ENCODE peak calls at places on chromosomes 12 and 14, in five cellular contexts. One of them, this sample, is unnamed.

GRCh38 chr14:59093889-59094288 is 94.6 kb upstream of the DAAM1 start:
- DNase-seq in NCI-H2081: no peak
- DNase-seq in astrocyte of the spinal cord: no peak
- DNase-seq in bronchial epithelial cell: no peak
- DNase-seq in WTC11: no peak
- DNase-seq in this sample: no peak

GRCh38 chr12:51926718-51927117 is 19.4 kb downstream of the ACVRL1 start:
- DNase-seq in WTC11: peak
- DNase-seq in bronchial epithelial cell: peak
- DNase-seq in NCI-H2081: no peak
- DNase-seq in astrocyte of the spinal cord: no peak
- DNase-seq in this sample: peak

GRCh38 chr12:27573972-27574371 is 50.0 kb downstream of the PPFIBP1 start:
- DNase-seq in NCI-H2081: no peak
- DNase-seq in astrocyte of the spinal cord: peak
- DNase-seq in bronchial epithelial cell: peak
- DNase-seq in WTC11: no peak
- DNase-seq in this sample: peak

GRCh38 chr14:61573321-61573720 is 122.0 kb upstream of the HIF1A start:
- DNase-seq in NCI-H2081: no peak
- DNase-seq in bronchial epithelial cell: no peak
- DNase-seq in WTC11: no peak
- DNase-seq in astrocyte of the spinal cord: no peak
- DNase-seq in this sample: no peak

GRCh38 chr12:57752668-57753000 is 524 bp upstream of the CDK4 start:
- DNase-seq in NCI-H2081: no peak
- DNase-seq in bronchial epithelial cell: no peak
- DNase-seq in WTC11: no peak
- DNase-seq in astrocyte of the spinal cord: no peak
- DNase-seq in this sample: no peak

GRCh38 chr12:30806989-30807694 is 52.4 kb upstream of the CAPRIN2 start:
- DNase-seq in astrocyte of the spinal cord: peak
- DNase-seq in WTC11: peak
- DNase-seq in bronchial epithelial cell: peak
- DNase-seq in NCI-H2081: peak
- DNase-seq in this sample: peak

GRCh38 chr12:123621101-123621500 is 12.4 kb downstream of the EIF2B1 start:
- DNase-seq in NCI-H2081: no peak
- DNase-seq in bronchial epithelial cell: no peak
- DNase-seq in astrocyte of the spinal cord: no peak
- DNase-seq in WTC11: no peak
- DNase-seq in this sample: no peak

GRCh38 chr12:25716842-25717241 is 163.8 kb upstream of the LMNTD1 start:
- DNase-seq in NCI-H2081: no peak
- DNase-seq in astrocyte of the spinal cord: no peak
- DNase-seq in WTC11: no peak
- DNase-seq in bronchial epithelial cell: no peak
- DNase-seq in this sample: no peak

GRCh38 chr14:97250925-97251324 is 453.7 kb downstream of the VRK1 start:
- DNase-seq in WTC11: no peak
- DNase-seq in bronchial epithelial cell: no peak
- DNase-seq in astrocyte of the spinal cord: no peak
- DNase-seq in NCI-H2081: no peak
- DNase-seq in this sample: no peak

GRCh38 chr14:42541535-42542001 is 934.9 kb downstream of the LRFN5 start:
- DNase-seq in WTC11: no peak
- DNase-seq in NCI-H2081: no peak
- DNase-seq in bronchial epithelial cell: no peak
- DNase-seq in astrocyte of the spinal cord: peak
- DNase-seq in this sample: peak

GRCh38 chr14:50023671-50024490 is 92.5 kb downstream of the VCPKMT start:
- DNase-seq in astrocyte of the spinal cord: peak
- DNase-seq in bronchial epithelial cell: peak
- DNase-seq in NCI-H2081: no peak
- DNase-seq in WTC11: no peak
- DNase-seq in this sample: peak

GRCh38 chr12:42484996-42485395 is 104.5 kb downstream of the PRICKLE1 start:
- DNase-seq in astrocyte of the spinal cord: no peak
- DNase-seq in WTC11: no peak
- DNase-seq in NCI-H2081: no peak
- DNase-seq in bronchial epithelial cell: no peak
- DNase-seq in this sample: peak

GRCh38 chr12:68890701-68891113 is 42.3 kb downstream of the CPM start:
- DNase-seq in WTC11: no peak
- DNase-seq in astrocyte of the spinal cord: no peak
- DNase-seq in bronchial epithelial cell: no peak
- DNase-seq in NCI-H2081: no peak
- DNase-seq in this sample: no peak

GRCh38 chr12:122022393-122023338 is 982 bp downstream of the BCL7A start:
- DNase-seq in bronchial epithelial cell: no peak
- DNase-seq in NCI-H2081: peak
- DNase-seq in WTC11: peak
- DNase-seq in astrocyte of the spinal cord: peak
- DNase-seq in this sample: peak

GRCh38 chr14:104792101-104792884 is 3.3 kb downstream of the AKT1 start:
- DNase-seq in astrocyte of the spinal cord: no peak
- DNase-seq in WTC11: no peak
- DNase-seq in NCI-H2081: peak
- DNase-seq in bronchial epithelial cell: no peak
- DNase-seq in this sample: no peak

GRCh38 chr12:57826966-57827365 is 8.4 kb upstream of the AVIL start:
- DNase-seq in NCI-H2081: no peak
- DNase-seq in WTC11: no peak
- DNase-seq in astrocyte of the spinal cord: no peak
- DNase-seq in bronchial epithelial cell: no peak
- DNase-seq in this sample: no peak

GRCh38 chr12:120316798-120317257 is 10.8 kb downstream of the PLA2G1B start:
- DNase-seq in astrocyte of the spinal cord: no peak
- DNase-seq in WTC11: no peak
- DNase-seq in NCI-H2081: no peak
- DNase-seq in bronchial epithelial cell: peak
- DNase-seq in this sample: no peak

GRCh38 chr14:58540693-58541092 is 97.1 kb upstream of the DACT1 start:
- DNase-seq in bronchial epithelial cell: no peak
- DNase-seq in astrocyte of the spinal cord: no peak
- DNase-seq in WTC11: no peak
- DNase-seq in NCI-H2081: no peak
- DNase-seq in this sample: no peak

GRCh38 chr14:76880432-76880831 is 54.2 kb downstream of the LRRC74A start:
- DNase-seq in bronchial epithelial cell: no peak
- DNase-seq in astrocyte of the spinal cord: no peak
- DNase-seq in WTC11: no peak
- DNase-seq in NCI-H2081: no peak
- DNase-seq in this sample: no peak